ENCODE peak calls at places on chromosomes 4 and X, in eight cellular contexts. Z is left ventricle myocardium inferior, M is fibroblast of the aortic adventitia, F is tibial artery, N is GM06990, J is breast epithelium, C is H1, W is OCI-LY7. X is an unnamed sample.

GRCh38 chr4:19983072-19983471 is 268.6 kb upstream of the SLIT2 start:
- DNase-seq in J (no peak), N (no peak), M (peak; percentile 84), C (no peak), F (no peak), Z (no peak), W (no peak), X (peak; percentile 97)

GRCh38 chr4:156971168-156971601 is 414 bp downstream of the PDGFC start:
- DNase-seq in N (no peak), C (peak; percentile 63), M (no peak), F (peak; percentile 27), W (no peak), Z (peak; percentile 24), J (no peak), X (no peak)

GRCh38 chrX:17500145-17500579 is 125.2 kb downstream of the NHS start:
- DNase-seq in M (peak; percentile 54), Z (no peak), F (no peak), J (no peak), N (no peak), W (no peak), C (no peak), X (peak; percentile 30)

GRCh38 chrX:18886344-18887161 is 97.4 kb downstream of the PHKA2 start:
- DNase-seq in N (peak; percentile 80), Z (peak; percentile 74), C (peak; percentile 59), J (peak; percentile 58), M (peak; percentile 55), W (peak; percentile 19), F (peak; percentile 85), X (peak; percentile 56)

GRCh38 chr4:2771264-2771663 is 15.1 kb upstream of the TNIP2 start:
- DNase-seq in M (no peak), N (no peak), J (no peak), W (no peak), Z (no peak), F (no peak), C (no peak), X (no peak)

GRCh38 chrX:109830704-109831206 is 97.7 kb upstream of the ACSL4 start:
- DNase-seq in W (no peak), C (no peak), F (no peak), J (no peak), Z (no peak), M (peak; percentile 77), N (no peak), X (peak; percentile 68)

GRCh38 chr4:125744891-125745364 is 430.2 kb downstream of the FAT4 start:
- DNase-seq in C (no peak), N (no peak), M (no peak), Z (no peak), W (no peak), F (no peak), J (no peak), X (no peak)

GRCh38 chr4:127965803-127966175 is 583 bp downstream of the ABHD18 start:
- DNase-seq in N (peak; percentile 87), C (peak; percentile 74), J (no peak), F (peak; percentile 29), M (peak; percentile 16), W (peak; percentile 66), Z (peak; percentile 32), X (peak; percentile 39)

GRCh38 chr4:78584863-78585576 is 33.5 kb downstream of the ANXA3 start:
- DNase-seq in W (no peak), F (no peak), C (no peak), N (no peak), Z (no peak), M (peak; percentile 40), J (no peak), X (peak; percentile 37)

GRCh38 chr4:37798616-37799015 is 27.9 kb upstream of the PGM2 start:
- DNase-seq in N (no peak), W (no peak), C (no peak), J (no peak), M (no peak), F (no peak), Z (no peak), X (no peak)

GRCh38 chr4:26330186-26330787 is 9.5 kb downstream of the RBPJ start:
- DNase-seq in W (peak; percentile 77), Z (no peak), M (peak; percentile 75), C (no peak), N (no peak), J (no peak), F (no peak), X (peak; percentile 81)

GRCh38 chr4:165628572-165628971 is 244.5 kb upstream of the TLL1 start:
- DNase-seq in N (no peak), F (no peak), J (no peak), Z (no peak), W (no peak), M (no peak), C (no peak), X (no peak)

GRCh38 chr4:145808021-145808650 is 128.2 kb downstream of the C4orf51 start:
- DNase-seq in M (peak; percentile 92), C (no peak), F (no peak), J (no peak), Z (no peak), W (no peak), N (peak; percentile 77), X (peak; percentile 97)

GRCh38 chr4:186149872-186150271 is 41.5 kb upstream of the CYP4V2 start:
- DNase-seq in M (peak; percentile 80), F (peak; percentile 66), J (no peak), C (peak; percentile 87), N (no peak), W (peak; percentile 58), Z (peak; percentile 52), X (peak; percentile 64)

GRCh38 chr4:172202480-172203076 is 389.4 kb downstream of the GALNTL6 start:
- DNase-seq in Z (no peak), F (no peak), C (no peak), N (peak; percentile 2), J (no peak), W (peak; percentile 31), M (peak; percentile 8), X (peak; percentile 69)

GRCh38 chr4:16663722-16664121 is 234.7 kb downstream of the LDB2 start:
- DNase-seq in Z (no peak), N (no peak), J (no peak), F (no peak), M (peak; percentile 37), C (no peak), W (no peak), X (no peak)

GRCh38 chrX:120647127-120647526 is 17.3 kb upstream of the C1GALT1C1 start:
- DNase-seq in C (no peak), W (no peak), J (no peak), M (no peak), N (no peak), F (no peak), Z (no peak), X (peak; percentile 29)

GRCh38 chr4:69936566-69936965 is 5.7 kb downstream of the CSN1S1 start:
- DNase-seq in C (no peak), W (no peak), J (no peak), Z (no peak), N (no peak), M (peak; percentile 13), F (no peak), X (peak; percentile 71)

GRCh38 chr4:100348472-100348871 is 158.2 kb upstream of the DDIT4L start:
- DNase-seq in J (no peak), W (no peak), N (no peak), C (no peak), Z (no peak), F (no peak), M (peak; percentile 85), X (peak; percentile 79)

GRCh38 chr4:54784188-54784671 is 126.5 kb downstream of the KIT start:
- DNase-seq in Z (peak; percentile 87), N (no peak), F (peak; percentile 95), C (no peak), W (no peak), J (no peak), M (peak; percentile 92), X (peak; percentile 85)

GRCh38 chr4:150140774-150141400 is 62.6 kb downstream of the DCLK2 start:
- DNase-seq in Z (no peak), J (no peak), M (peak; percentile 80), W (no peak), N (no peak), C (no peak), F (no peak), X (peak; percentile 64)

GRCh38 chr4:17962171-17962570 is 59.4 kb downstream of the LCORL start:
- DNase-seq in J (no peak), Z (no peak), W (no peak), C (no peak), F (no peak), M (no peak), N (no peak), X (no peak)
- H3K4me3 ChIP-seq in J (no peak overlapping the region), Z (no peak overlapping the region), W (no peak overlapping the region), C (no peak overlapping the region), F (no peak overlapping the region), M (no peak overlapping the region), N (no peak overlapping the region), X (no peak overlapping the region)

GRCh38 chrX:1516596-1517104 is 20.3 kb downstream of the P2RY8 start:
- DNase-seq in W (no peak), N (no peak), F (no peak), M (no peak), Z (no peak), C (peak; percentile 26), J (no peak), X (no peak)

GRCh38 chrX:1506916-1507315 is 30.1 kb downstream of the P2RY8 start:
- DNase-seq in J (no peak), M (no peak), W (no peak), N (no peak), C (no peak), Z (no peak), F (no peak), X (no peak)

GRCh38 chrX:1507511-1508463 is 29.2 kb downstream of the P2RY8 start:
- DNase-seq in C (no peak), W (no peak), J (no peak), Z (no peak), M (no peak), F (no peak), N (peak; percentile 76), X (no peak)

GRCh38 chrX:1511150-1511549 is 25.8 kb downstream of the P2RY8 start:
- DNase-seq in N (no peak), W (no peak), F (no peak), M (no peak), C (no peak), Z (no peak), J (no peak), X (no peak)

GRCh38 chrX:1511829-1512228 is 25.2 kb downstream of the P2RY8 start:
- DNase-seq in J (no peak), C (no peak), W (no peak), M (no peak), N (no peak), Z (no peak), F (no peak), X (no peak)
- H3K4me3 ChIP-seq in J (no peak overlapping the region), C (no peak overlapping the region), W (no peak overlapping the region), M (no peak overlapping the region), N (no peak overlapping the region), Z (no peak overlapping the region), F (no peak overlapping the region), X (no peak overlapping the region)

GRCh38 chr4:112284166-112284565 is 1.5 kb downstream of the TIFA start:
- DNase-seq in F (no peak), J (no peak), W (peak; percentile 41), C (no peak), N (no peak), M (peak; percentile 21), Z (no peak), X (peak; percentile 32)
- H3K4me3 ChIP-seq in F (peak overlapping the region; percentile 71), J (peak overlapping the region; percentile 80), W (peak overlapping the region; percentile 96), C (no peak overlapping the region), N (peak overlapping the region; percentile 78), M (peak overlapping the region; percentile 82), Z (peak overlapping the region; percentile 92), X (peak overlapping the region; percentile 75)

GRCh38 chr4:122731676-122732075 is 828 bp upstream of the BBS12 start:
- DNase-seq in C (no peak), M (no peak), W (no peak), Z (no peak), J (no peak), F (no peak), N (no peak), X (no peak)
- H3K4me3 ChIP-seq in C (no peak overlapping the region), M (no peak overlapping the region), W (peak overlapping the region; percentile 51), Z (peak overlapping the region; percentile 88), J (no peak overlapping the region), F (peak overlapping the region; percentile 63), N (no peak overlapping the region), X (no peak overlapping the region)